ENCODE peak calls at places on chromosome 1, in seven cellular contexts. A is NCI-H69; X is HEK293T; C is activated gamma-delta T cell treated with anti-CD3 and anti-CD28 coated beads, Interleukin-2, amount 50 U/mL, for 16 hours; K is WTC11; Q is activated CD4-positive, alpha-beta T cell treated with anti-CD3 and anti-CD28 coated beads for 1 hour; W is T-helper 2 cell. I is an unnamed sample.

GRCh38 chr1:217617120-217617519 is 13.8 kb downstream of the GPATCH2 start:
- DNase-seq in A (no peak), X (no peak), C (no peak), K (no peak), Q (no peak), W (no peak), I (no peak)

GRCh38 chr1:75550559-75550958 is 60.4 kb downstream of the SLC44A5 start:
- DNase-seq in A (no peak), X (no peak), C (no peak), K (no peak), Q (no peak), W (no peak), I (no peak)

GRCh38 chr1:164602480-164603093 is 43.6 kb downstream of the PBX1 start:
- DNase-seq in A (peak), X (peak), C (no peak), K (peak), Q (no peak), W (no peak), I (no peak)

GRCh38 chr1:54361342-54361741 is 44.9 kb downstream of the SSBP3 start:
- DNase-seq in A (no peak), X (no peak), C (no peak), K (peak), Q (no peak), W (no peak), I (no peak)

GRCh38 chr1:112263464-112263863 is 132.6 kb upstream of the CTTNBP2NL start:
- DNase-seq in A (no peak), X (no peak), C (no peak), K (no peak), Q (no peak), W (no peak), I (no peak)

GRCh38 chr1:54585181-54586066 is 37.4 kb downstream of the ACOT11 start:
- DNase-seq in A (no peak), X (no peak), C (no peak), K (no peak), Q (no peak), W (no peak), I (no peak)

GRCh38 chr1:65075123-65075976 is 72.7 kb upstream of the AK4 start:
- DNase-seq in A (peak), X (peak), C (peak), K (peak), Q (peak), W (peak), I (no peak)

GRCh38 chr1:72271555-72272096 is 10.7 kb downstream of the NEGR1 start:
- DNase-seq in A (no peak), X (no peak), C (no peak), K (no peak), Q (no peak), W (no peak), I (no peak)

GRCh38 chr1:158087320-158087927 is 93.3 kb upstream of the CD1D start:
- DNase-seq in A (peak), X (peak), C (no peak), K (peak), Q (no peak), W (no peak), I (no peak)

GRCh38 chr1:228021526-228022030 is 14.8 kb downstream of the WNT3A start:
- DNase-seq in A (peak), X (no peak), C (no peak), K (peak), Q (no peak), W (peak), I (peak)

GRCh38 chr1:27581823-27582243 is 22.1 kb downstream of the AHDC1 start:
- DNase-seq in A (no peak), X (no peak), C (no peak), K (no peak), Q (no peak), W (no peak), I (no peak)

GRCh38 chr1:202796670-202797069 is 11.6 kb downstream of the KDM5B start:
- DNase-seq in A (no peak), X (no peak), C (no peak), K (no peak), Q (no peak), W (no peak), I (no peak)

GRCh38 chr1:159960721-159961381 is 6.8 kb upstream of the SLAMF9 start:
- DNase-seq in A (no peak), X (no peak), C (no peak), K (no peak), Q (no peak), W (no peak), I (peak)

GRCh38 chr1:99764909-99765308 is 1.5 kb downstream of the FRRS1 start:
- DNase-seq in A (no peak), X (no peak), C (no peak), K (no peak), Q (no peak), W (no peak), I (no peak)

GRCh38 chr1:151478923-151479322 is 19.6 kb upstream of the POGZ start:
- DNase-seq in A (no peak), X (no peak), C (no peak), K (no peak), Q (no peak), W (no peak), I (no peak)

GRCh38 chr1:39136635-39137034 is 67.9 kb upstream of the MACF1 start:
- DNase-seq in A (no peak), X (no peak), C (no peak), K (no peak), Q (no peak), W (no peak), I (no peak)

GRCh38 chr1:74340656-74341055 is 105.5 kb downstream of the TNNI3K start:
- DNase-seq in A (no peak), X (no peak), C (no peak), K (no peak), Q (no peak), W (no peak), I (no peak)

GRCh38 chr1:193558491-193559028 is 372.1 kb upstream of the B3GALT2 start:
- DNase-seq in A (peak), X (no peak), C (no peak), K (no peak), Q (no peak), W (no peak), I (no peak)

GRCh38 chr1:20486457-20487235 is 636 bp upstream of the CAMK2N1 start:
- DNase-seq in A (peak), X (peak), C (no peak), K (peak), Q (no peak), W (no peak), I (no peak)

GRCh38 chr1:36349241-36349671 is 25.8 kb upstream of the EVA1B start:
- DNase-seq in A (no peak), X (no peak), C (no peak), K (no peak), Q (no peak), W (no peak), I (no peak)

GRCh38 chr1:171292799-171293198 is 21.2 kb upstream of the FMO4 start:
- DNase-seq in A (no peak), X (no peak), C (no peak), K (no peak), Q (no peak), W (no peak), I (no peak)

GRCh38 chr1:42736571-42737200 is 3.4 kb downstream of the CLDN19 start:
- DNase-seq in A (no peak), X (no peak), C (no peak), K (no peak), Q (no peak), W (no peak), I (no peak)

GRCh38 chr1:228059536-228060457 is 22.7 kb upstream of the ARF1 start:
- DNase-seq in A (peak), X (peak), C (peak), K (peak), Q (peak), W (peak), I (peak)

GRCh38 chr1:161226320-161226711 is 456 bp downstream of the TOMM40L start:
- DNase-seq in A (peak), X (no peak), C (no peak), K (no peak), Q (no peak), W (no peak), I (no peak)

GRCh38 chr1:92488832-92489231 is 2.1 kb upstream of the GFI1 start:
- DNase-seq in A (no peak), X (no peak), C (no peak), K (no peak), Q (no peak), W (no peak), I (no peak)

GRCh38 chr1:109826930-109827349 is 63.2 kb upstream of the EPS8L3 start:
- DNase-seq in A (no peak), X (no peak), C (no peak), K (no peak), Q (no peak), W (no peak), I (no peak)

GRCh38 chr1:236067854-236068454 is 3.1 kb upstream of the NID1 start:
- DNase-seq in A (peak), X (no peak), C (no peak), K (no peak), Q (no peak), W (no peak), I (no peak)

GRCh38 chr1:17653728-17654351 is 101.3 kb upstream of the ACTL8 start:
- DNase-seq in A (peak), X (peak), C (no peak), K (peak), Q (no peak), W (no peak), I (no peak)

GRCh38 chr1:101484896-101485412 is 248.1 kb downstream of the S1PR1 start:
- DNase-seq in A (peak), X (no peak), C (no peak), K (no peak), Q (no peak), W (no peak), I (no peak)

GRCh38 chr1:21594935-21595897 is 73.9 kb downstream of the RAP1GAP start:
- DNase-seq in A (peak), X (peak), C (no peak), K (peak), Q (no peak), W (no peak), I (no peak)

GRCh38 chr1:2316451-2316940 is 74.9 kb downstream of the MORN1 start:
- DNase-seq in A (no peak), X (no peak), C (no peak), K (no peak), Q (no peak), W (no peak), I (no peak)

GRCh38 chr1:56547977-56548376 is 31.4 kb downstream of the PLPP3 start:
- DNase-seq in A (peak), X (no peak), C (no peak), K (no peak), Q (no peak), W (no peak), I (no peak)

GRCh38 chr1:87154351-87154750 is 174.3 kb upstream of the LMO4 start:
- DNase-seq in A (peak), X (no peak), C (no peak), K (no peak), Q (no peak), W (no peak), I (no peak)

GRCh38 chr1:241156231-241156965 is 200.6 kb downstream of the RGS7 start:
- DNase-seq in A (peak), X (no peak), C (no peak), K (no peak), Q (no peak), W (no peak), I (no peak)

GRCh38 chr1:155219592-155220031 is 11.1 kb downstream of the MTX1 start:
- DNase-seq in A (peak), X (peak), C (no peak), K (peak), Q (no peak), W (no peak), I (no peak)

GRCh38 chr1:192929606-192930005 is 120.8 kb downstream of the RGS2 start:
- DNase-seq in A (no peak), X (no peak), C (no peak), K (no peak), Q (no peak), W (no peak), I (no peak)

GRCh38 chr1:152034324-152034653 is 2.5 kb downstream of the S100A11 start:
- DNase-seq in A (no peak), X (no peak), C (no peak), K (no peak), Q (no peak), W (no peak), I (no peak)

GRCh38 chr1:94092210-94092613 is 28.7 kb downstream of the ABCA4 start:
- DNase-seq in A (no peak), X (no peak), C (no peak), K (no peak), Q (no peak), W (no peak), I (no peak)

GRCh38 chr1:33903210-33903589 is 39.3 kb downstream of the HMGB4 start:
- DNase-seq in A (no peak), X (no peak), C (no peak), K (no peak), Q (no peak), W (no peak), I (no peak)

GRCh38 chr1:109619655-109620395 is at the start of gene AMPD2:
- DNase-seq in A (peak), X (peak), C (peak), K (peak), Q (peak), W (peak), I (no peak)

I was measured in RWPE2.